ENCODE peak calls at places on chromosomes 5 and 9, in ten cellular contexts. S is NCI-H524, A is fibroblast of the conjunctiva, J is IMR-90, I is GM20000, X is immature natural killer cell, K is C1 segment of cervical spinal cord, Q is skeletal muscle cell, V is ACHN, T is dermis microvascular lymphatic vessel endothelial cell. H is an unnamed sample.

GRCh38 chr5:137666109-137666850 is 69.6 kb downstream of the KLHL3 start:
- DNase-seq in S (no peak), A (no peak), J (peak; percentile 28), I (peak; percentile 58), X (peak; percentile 32), K (peak; percentile 53), Q (peak; percentile 4), V (no peak), T (no peak), H (no peak)

GRCh38 chr9:124521142-124521541 is 13.9 kb upstream of the NR5A1 start:
- DNase-seq in S (no peak), A (no peak), J (no peak), I (no peak), X (no peak), K (no peak), Q (no peak), V (no peak), T (no peak), H (no peak)

GRCh38 chr9:127505396-127506116 is 54.2 kb downstream of the LRSAM1 start:
- DNase-seq in S (peak; percentile 44), A (no peak), J (no peak), I (peak; percentile 78), X (peak; percentile 14), K (no peak), Q (no peak), V (peak; percentile 53), T (no peak), H (peak; percentile 58)

GRCh38 chr9:123065191-123065590 is 31.7 kb downstream of the GPR21 start:
- DNase-seq in S (no peak), A (no peak), J (no peak), I (no peak), X (no peak), K (no peak), Q (no peak), V (no peak), T (no peak), H (no peak)

GRCh38 chr9:98970532-98971041 is 26.9 kb downstream of the COL15A1 start:
- DNase-seq in S (no peak), A (no peak), J (peak; percentile 55), I (no peak), X (no peak), K (no peak), Q (no peak), V (no peak), T (no peak), H (no peak)

GRCh38 chr9:129455151-129455995 is 165.5 kb downstream of the C9orf50 start:
- DNase-seq in S (peak; percentile 74), A (no peak), J (no peak), I (no peak), X (no peak), K (no peak), Q (no peak), V (no peak), T (no peak), H (no peak)

GRCh38 chr5:150113047-150113744 is 26.8 kb upstream of the CSF1R start:
- DNase-seq in S (no peak), A (no peak), J (no peak), I (no peak), X (no peak), K (no peak), Q (no peak), V (no peak), T (no peak), H (peak; percentile 67)

GRCh38 chr5:109876030-109876726 is 186.5 kb downstream of the MAN2A1 start:
- DNase-seq in S (no peak), A (no peak), J (no peak), I (no peak), X (no peak), K (no peak), Q (no peak), V (no peak), T (no peak), H (no peak)

GRCh38 chr5:32531885-32532520 is 53.4 kb upstream of the SUB1 start:
- DNase-seq in S (peak; percentile 50), A (no peak), J (peak; percentile 74), I (no peak), X (peak; percentile 26), K (no peak), Q (no peak), V (peak; percentile 78), T (peak; percentile 87), H (peak; percentile 71)

GRCh38 chr9:86788456-86788855 is 158.8 kb downstream of the GAS1 start:
- DNase-seq in S (no peak), A (no peak), J (peak; percentile 92), I (no peak), X (no peak), K (no peak), Q (no peak), V (no peak), T (no peak), H (no peak)

GRCh38 chr9:132543960-132544359 is 38.4 kb upstream of the BARHL1 start:
- DNase-seq in S (no peak), A (no peak), J (no peak), I (no peak), X (no peak), K (peak; percentile 55), Q (no peak), V (no peak), T (no peak), H (no peak)